ENCODE peak calls at places on chromosomes 2 and 18, in eight cellular contexts. One of them, this sample, is unnamed.

GRCh38 chr18:22241806-22242440 is 72.5 kb downstream of the GATA6 start:
- DNase-seq in H1: no peak
- DNase-seq in K562: no peak
- DNase-seq in A549: no peak
- DNase-seq in fibroblast of lung: no peak
- DNase-seq in neuronal stem cell: no peak
- DNase-seq in PC-9: no peak
- DNase-seq in OCI-LY7: no peak
- DNase-seq in this sample: peak; percentile 38

GRCh38 chr2:101501443-101501842 is 26.5 kb upstream of the RFX8 start:
- DNase-seq in neuronal stem cell: no peak
- DNase-seq in H1: no peak
- DNase-seq in PC-9: no peak
- DNase-seq in A549: no peak
- DNase-seq in fibroblast of lung: no peak
- DNase-seq in OCI-LY7: no peak
- DNase-seq in K562: no peak
- DNase-seq in this sample: no peak

GRCh38 chr18:10289265-10289664 is 165.2 kb upstream of the APCDD1 start:
- DNase-seq in K562: no peak
- DNase-seq in A549: no peak
- DNase-seq in OCI-LY7: no peak
- DNase-seq in neuronal stem cell: no peak
- DNase-seq in H1: no peak
- DNase-seq in fibroblast of lung: no peak
- DNase-seq in PC-9: no peak
- DNase-seq in this sample: no peak

GRCh38 chr2:2579814-2580213 is 248.7 kb upstream of the MYT1L start:
- DNase-seq in H1: no peak
- DNase-seq in PC-9: no peak
- DNase-seq in A549: no peak
- DNase-seq in fibroblast of lung: no peak
- DNase-seq in neuronal stem cell: no peak
- DNase-seq in K562: no peak
- DNase-seq in OCI-LY7: no peak
- DNase-seq in this sample: no peak

GRCh38 chr2:10813085-10813748 is 632 bp upstream of the PDIA6 start:
- DNase-seq in PC-9: no peak
- DNase-seq in A549: no peak
- DNase-seq in K562: no peak
- DNase-seq in H1: no peak
- DNase-seq in OCI-LY7: peak; percentile 22
- DNase-seq in fibroblast of lung: no peak
- DNase-seq in neuronal stem cell: no peak
- DNase-seq in this sample: no peak

GRCh38 chr2:232418466-232419244 is 12.0 kb downstream of the ALPG start:
- DNase-seq in OCI-LY7: no peak
- DNase-seq in K562: peak; percentile 49
- DNase-seq in neuronal stem cell: no peak
- DNase-seq in PC-9: no peak
- DNase-seq in H1: no peak
- DNase-seq in fibroblast of lung: peak; percentile 5
- DNase-seq in A549: no peak
- DNase-seq in this sample: peak; percentile 71

GRCh38 chr2:9797681-9798556 is 45.4 kb upstream of the TAF1B start:
- DNase-seq in OCI-LY7: no peak
- DNase-seq in H1: no peak
- DNase-seq in neuronal stem cell: no peak
- DNase-seq in PC-9: peak; percentile 95
- DNase-seq in A549: no peak
- DNase-seq in fibroblast of lung: no peak
- DNase-seq in K562: no peak
- DNase-seq in this sample: peak; percentile 66

GRCh38 chr18:41529093-41529492 is 425.9 kb upstream of the PIK3C3 start:
- DNase-seq in PC-9: no peak
- DNase-seq in fibroblast of lung: no peak
- DNase-seq in OCI-LY7: no peak
- DNase-seq in H1: no peak
- DNase-seq in K562: no peak
- DNase-seq in A549: no peak
- DNase-seq in neuronal stem cell: no peak
- DNase-seq in this sample: no peak

GRCh38 chr2:156892449-156893335 is 364.8 kb upstream of the GALNT5 start:
- DNase-seq in fibroblast of lung: peak; percentile 76
- DNase-seq in K562: no peak
- DNase-seq in H1: no peak
- DNase-seq in PC-9: peak; percentile 59
- DNase-seq in A549: peak; percentile 64
- DNase-seq in OCI-LY7: peak; percentile 15
- DNase-seq in neuronal stem cell: peak; percentile 41
- DNase-seq in this sample: peak; percentile 69

GRCh38 chr2:4073178-4073577 is 369.8 kb downstream of the DCDC2C start:
- DNase-seq in PC-9: no peak
- DNase-seq in neuronal stem cell: peak; percentile 29
- DNase-seq in K562: no peak
- DNase-seq in A549: no peak
- DNase-seq in OCI-LY7: no peak
- DNase-seq in H1: no peak
- DNase-seq in fibroblast of lung: no peak
- DNase-seq in this sample: no peak

GRCh38 chr18:75474332-75474731 is 46.8 kb upstream of the SMIM21 start:
- DNase-seq in PC-9: no peak
- DNase-seq in K562: no peak
- DNase-seq in OCI-LY7: no peak
- DNase-seq in A549: no peak
- DNase-seq in H1: no peak
- DNase-seq in neuronal stem cell: no peak
- DNase-seq in fibroblast of lung: no peak
- DNase-seq in this sample: no peak

GRCh38 chr18:79949571-79950439 is 1.6 kb downstream of the SLC66A2 start:
- DNase-seq in OCI-LY7: peak; percentile 76
- DNase-seq in neuronal stem cell: no peak
- DNase-seq in fibroblast of lung: no peak
- DNase-seq in PC-9: no peak
- DNase-seq in A549: no peak
- DNase-seq in H1: no peak
- DNase-seq in K562: no peak
- DNase-seq in this sample: no peak

GRCh38 chr2:64144057-64145013 is at the start of gene PELI1:
- DNase-seq in OCI-LY7: peak; percentile 99
- DNase-seq in PC-9: peak; percentile 98
- DNase-seq in A549: peak; percentile 99
- DNase-seq in neuronal stem cell: peak; percentile 97
- DNase-seq in K562: peak; percentile 95
- DNase-seq in fibroblast of lung: peak; percentile 98
- DNase-seq in H1: peak; percentile 96
- DNase-seq in this sample: peak; percentile 98

GRCh38 chr2:201813996-201814845 is 7.9 kb downstream of the CDK15 start:
- DNase-seq in H1: no peak
- DNase-seq in K562: no peak
- DNase-seq in neuronal stem cell: no peak
- DNase-seq in A549: no peak
- DNase-seq in PC-9: no peak
- DNase-seq in fibroblast of lung: peak; percentile 61
- DNase-seq in OCI-LY7: no peak
- DNase-seq in this sample: peak; percentile 24

GRCh38 chr2:55710025-55710424 is 16.4 kb upstream of the PNPT1 start:
- DNase-seq in fibroblast of lung: no peak
- DNase-seq in PC-9: no peak
- DNase-seq in K562: no peak
- DNase-seq in neuronal stem cell: no peak
- DNase-seq in A549: no peak
- DNase-seq in H1: no peak
- DNase-seq in OCI-LY7: no peak
- DNase-seq in this sample: no peak

GRCh38 chr2:240759454-240759853 is 60.6 kb downstream of the KIF1A start:
- DNase-seq in K562: peak; percentile 28
- DNase-seq in H1: no peak
- DNase-seq in fibroblast of lung: no peak
- DNase-seq in OCI-LY7: no peak
- DNase-seq in neuronal stem cell: no peak
- DNase-seq in A549: no peak
- DNase-seq in PC-9: no peak
- DNase-seq in this sample: no peak

GRCh38 chr2:123502926-123503325 is 522.2 kb upstream of the CNTNAP5 start:
- DNase-seq in K562: no peak
- DNase-seq in H1: no peak
- DNase-seq in fibroblast of lung: peak; percentile 76
- DNase-seq in PC-9: peak; percentile 31
- DNase-seq in neuronal stem cell: no peak
- DNase-seq in A549: no peak
- DNase-seq in OCI-LY7: no peak
- DNase-seq in this sample: no peak
- H3K4me3 ChIP-seq in K562: no peak overlapping the region
- H3K4me3 ChIP-seq in H1: no peak overlapping the region
- H3K4me3 ChIP-seq in fibroblast of lung: no peak overlapping the region
- H3K4me3 ChIP-seq in PC-9: no peak overlapping the region
- H3K4me3 ChIP-seq in neuronal stem cell: no peak overlapping the region
- H3K4me3 ChIP-seq in A549: no peak overlapping the region
- H3K4me3 ChIP-seq in OCI-LY7: no peak overlapping the region
- H3K4me3 ChIP-seq in this sample: no peak overlapping the region

DNA sequence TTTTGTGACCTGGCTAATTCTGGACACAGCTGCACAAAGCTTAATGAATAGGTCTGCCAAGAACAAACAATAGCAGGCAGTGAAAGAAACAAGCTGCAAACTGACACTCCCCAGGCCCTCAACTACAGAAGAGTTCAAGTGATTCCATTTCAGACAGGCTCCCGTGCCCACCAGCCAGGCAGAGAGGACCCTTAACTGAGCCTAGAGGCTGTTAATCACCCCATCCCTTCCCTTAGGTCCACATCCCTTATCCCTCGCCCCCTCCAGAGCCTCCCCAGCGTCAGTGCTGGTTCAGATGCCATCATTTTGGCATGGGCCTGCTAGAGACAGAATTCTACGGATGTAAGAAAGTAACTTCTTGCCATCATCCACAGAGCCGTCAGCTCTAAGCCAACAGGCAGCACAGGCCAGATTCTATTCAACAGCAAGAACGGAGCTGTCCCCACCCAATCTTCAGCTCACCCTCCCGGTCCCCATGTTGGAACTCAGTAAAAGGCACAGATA is 7.2 kb downstream of the CYB5A start:
- DNase-seq in K562: no peak
- DNase-seq in OCI-LY7: no peak
- DNase-seq in fibroblast of lung: peak; percentile 42
- DNase-seq in neuronal stem cell: peak; percentile 38
- DNase-seq in H1: no peak
- DNase-seq in A549: no peak
- DNase-seq in PC-9: no peak
- DNase-seq in this sample: no peak
- H3K4me1 ChIP-seq in K562: no peaks in the 10 kb centered on the region
- H3K4me1 ChIP-seq in OCI-LY7: no peaks in the 10 kb centered on the region
- H3K4me1 ChIP-seq in fibroblast of lung: peaks cover 4% of the 10 kb centered on the region
- H3K4me1 ChIP-seq in neuronal stem cell: peaks cover 32% of the 10 kb centered on the region
- H3K4me1 ChIP-seq in H1: peaks cover 25% of the 10 kb centered on the region
- H3K4me1 ChIP-seq in A549: peaks cover 72% of the 10 kb centered on the region
- H3K4me1 ChIP-seq in PC-9: peaks cover 88% of the 10 kb centered on the region
- H3K4me1 ChIP-seq in this sample: peaks cover 54% of the 10 kb centered on the region

GRCh38 chr2:121698318-121698930 is 38.3 kb downstream of the NIFK start:
- DNase-seq in A549: no peak
- DNase-seq in fibroblast of lung: no peak
- DNase-seq in OCI-LY7: no peak
- DNase-seq in neuronal stem cell: no peak
- DNase-seq in K562: no peak
- DNase-seq in H1: no peak
- DNase-seq in PC-9: no peak
- DNase-seq in this sample: no peak

GRCh38 chr2:121696410-121696930 is 40.2 kb downstream of the NIFK start:
- DNase-seq in neuronal stem cell: no peak
- DNase-seq in K562: no peak
- DNase-seq in fibroblast of lung: no peak
- DNase-seq in OCI-LY7: no peak
- DNase-seq in PC-9: no peak
- DNase-seq in A549: no peak
- DNase-seq in H1: no peak
- DNase-seq in this sample: no peak

GRCh38 chr2:121695179-121695451 is 41.6 kb downstream of the NIFK start:
- DNase-seq in K562: no peak
- DNase-seq in H1: no peak
- DNase-seq in PC-9: no peak
- DNase-seq in A549: no peak
- DNase-seq in fibroblast of lung: no peak
- DNase-seq in neuronal stem cell: no peak
- DNase-seq in OCI-LY7: no peak
- DNase-seq in this sample: no peak

GRCh38 chr2:121697108-121697631 is 39.5 kb downstream of the NIFK start:
- DNase-seq in K562: no peak
- DNase-seq in OCI-LY7: no peak
- DNase-seq in fibroblast of lung: no peak
- DNase-seq in H1: no peak
- DNase-seq in neuronal stem cell: no peak
- DNase-seq in A549: no peak
- DNase-seq in PC-9: peak; percentile 79
- DNase-seq in this sample: no peak

GRCh38 chr2:121699421-121700328 is 37.0 kb downstream of the NIFK start:
- DNase-seq in OCI-LY7: peak; percentile 40
- DNase-seq in H1: no peak
- DNase-seq in fibroblast of lung: peak; percentile 53
- DNase-seq in neuronal stem cell: no peak
- DNase-seq in PC-9: peak; percentile 95
- DNase-seq in K562: peak; percentile 28
- DNase-seq in A549: peak; percentile 78
- DNase-seq in this sample: peak; percentile 47
- H3K4me2 ChIP-seq in OCI-LY7: peak overlapping the region; percentile 37
- H3K4me2 ChIP-seq in H1: no peak overlapping the region
- H3K4me2 ChIP-seq in fibroblast of lung: no peak overlapping the region
- H3K4me2 ChIP-seq in neuronal stem cell: no peak overlapping the region
- H3K4me2 ChIP-seq in PC-9: peak overlapping the region; percentile 77
- H3K4me2 ChIP-seq in K562: no peak overlapping the region
- H3K4me2 ChIP-seq in A549: peak overlapping the region; percentile 86
- H3K4me2 ChIP-seq in this sample: no peak overlapping the region

GRCh38 chr18:44579028-44579692 is 101.5 kb upstream of the SETBP1 start:
- DNase-seq in K562: peak; percentile 8
- DNase-seq in OCI-LY7: peak; percentile 25
- DNase-seq in A549: peak; percentile 26
- DNase-seq in H1: no peak
- DNase-seq in PC-9: no peak
- DNase-seq in neuronal stem cell: peak; percentile 17
- DNase-seq in fibroblast of lung: peak; percentile 59
- DNase-seq in this sample: peak; percentile 29

GRCh38 chr18:44582432-44582831 is 98.3 kb upstream of the SETBP1 start:
- DNase-seq in A549: no peak
- DNase-seq in H1: no peak
- DNase-seq in PC-9: no peak
- DNase-seq in neuronal stem cell: no peak
- DNase-seq in K562: no peak
- DNase-seq in OCI-LY7: no peak
- DNase-seq in fibroblast of lung: no peak
- DNase-seq in this sample: no peak

GRCh38 chr18:44580159-44580558 is 100.5 kb upstream of the SETBP1 start:
- DNase-seq in PC-9: no peak
- DNase-seq in OCI-LY7: no peak
- DNase-seq in neuronal stem cell: no peak
- DNase-seq in H1: no peak
- DNase-seq in A549: no peak
- DNase-seq in K562: no peak
- DNase-seq in fibroblast of lung: no peak
- DNase-seq in this sample: no peak

GRCh38 chr18:44584900-44585299 is 95.8 kb upstream of the SETBP1 start:
- DNase-seq in fibroblast of lung: no peak
- DNase-seq in OCI-LY7: no peak
- DNase-seq in A549: no peak
- DNase-seq in neuronal stem cell: no peak
- DNase-seq in PC-9: no peak
- DNase-seq in K562: no peak
- DNase-seq in H1: no peak
- DNase-seq in this sample: no peak

GRCh38 chr18:44579745-44580144 is 100.9 kb upstream of the SETBP1 start:
- DNase-seq in OCI-LY7: no peak
- DNase-seq in PC-9: no peak
- DNase-seq in fibroblast of lung: no peak
- DNase-seq in A549: no peak
- DNase-seq in H1: no peak
- DNase-seq in neuronal stem cell: no peak
- DNase-seq in K562: no peak
- DNase-seq in this sample: no peak
- H3K4me3 ChIP-seq in OCI-LY7: no peak overlapping the region
- H3K4me3 ChIP-seq in PC-9: no peak overlapping the region
- H3K4me3 ChIP-seq in fibroblast of lung: no peak overlapping the region
- H3K4me3 ChIP-seq in A549: no peak overlapping the region
- H3K4me3 ChIP-seq in H1: no peak overlapping the region
- H3K4me3 ChIP-seq in neuronal stem cell: no peak overlapping the region
- H3K4me3 ChIP-seq in K562: no peak overlapping the region
- H3K4me3 ChIP-seq in this sample: no peak overlapping the region

This sample was measured in hepatocyte.